ENCODE peak calls at places on chromosome 21, in four cellular contexts. K, B, R and A are unnamed samples. For H3K4me1, the result is how much of the 10 kb centered on the place peaks cover.

GRCh38 chr21:29018540-29018939 is 609 bp downstream of the RWDD2B start:
- DNase-seq in B (no peak), R (no peak), K (no peak), A (no peak)

GRCh38 chr21:45767071-45768006 is 123.8 kb downstream of the PCBP3 start:
- DNase-seq in R (no peak), B (no peak), K (no peak), A (no peak)

GRCh38 chr21:25457411-25457810 is 149.9 kb downstream of the MRPL39 start:
- DNase-seq in R (peak), K (no peak), B (no peak), A (peak)

GRCh38 chr21:29849735-29850176 is 90.0 kb downstream of the GRIK1 start:
- DNase-seq in B (no peak), K (no peak), R (peak), A (no peak)

GRCh38 chr21:25214676-25215075 is 392.6 kb downstream of the MRPL39 start:
- DNase-seq in R (no peak), B (no peak), K (no peak), A (no peak)

GRCh38 chr21:45592626-45593134 is 50.4 kb upstream of the SLC19A1 start:
- DNase-seq in R (no peak), K (no peak), B (no peak), A (no peak)

GRCh38 chr21:29302340-29302991 is 3.7 kb downstream of the BACH1 start:
- DNase-seq in R (peak), K (no peak), B (no peak), A (no peak)

GRCh38 chr21:45405819-45406762 is 1.1 kb downstream of the COL18A1 start:
- DNase-seq in K (no peak), R (peak), B (no peak), A (peak)

GRCh38 chr21:45301521-45302081 is 13.9 kb upstream of the POFUT2 start:
- DNase-seq in K (no peak), R (no peak), B (no peak), A (no peak)

GRCh38 chr21:32994305-32994704 is 31.4 kb upstream of the OLIG2 start:
- DNase-seq in R (no peak), K (no peak), B (no peak), A (peak)

GRCh38 chr21:45289134-45289533 is 1.4 kb upstream of the POFUT2 start:
- DNase-seq in B (no peak), R (no peak), K (no peak), A (no peak)

GRCh38 chr21:26385721-26386120 is 187.4 kb downstream of the CYYR1 start:
- DNase-seq in B (no peak), K (no peak), R (peak), A (no peak)

GRCh38 chr21:44871576-44872265 is 1.8 kb downstream of the PTTG1IP start:
- DNase-seq in B (peak), R (peak), K (no peak), A (peak)

GRCh38 chr21:35138665-35139381 is 89.7 kb upstream of the RUNX1 start:
- DNase-seq in R (peak), B (no peak), K (peak), A (peak)

GRCh38 chr21:45844181-45844580 is 137.4 kb upstream of the COL6A1 start:
- DNase-seq in R (no peak), B (no peak), K (no peak), A (no peak)

GRCh38 chr21:44758781-44759627 is 42.6 kb downstream of the UBE2G2 start:
- DNase-seq in K (no peak), B (no peak), R (no peak), A (no peak)

GRCh38 chr21:25638634-25639166 is 358 bp upstream of the JAM2 start:
- DNase-seq in R (no peak), K (no peak), B (no peak), A (no peak)

GRCh38 chr21:23131177-23131576 is 2133.0 kb downstream of the NCAM2 start:
- DNase-seq in R (no peak), B (no peak), K (no peak), A (no peak)

GRCh38 chr21:46569071-46569470 is 35.8 kb downstream of the S100B start:
- DNase-seq in B (no peak), R (peak), K (no peak), A (no peak)

GRCh38 chr21:32710987-32711386 is 16.8 kb downstream of the SYNJ1 start:
- DNase-seq in K (no peak), R (no peak), B (no peak), A (no peak)

GRCh38 chr21:45550552-45551210 is 8.4 kb upstream of the SLC19A1 start:
- DNase-seq in B (no peak), R (no peak), K (no peak), A (no peak)

GRCh38 chr21:29172282-29172681 is 41.8 kb downstream of the MAP3K7CL start:
- DNase-seq in R (no peak), K (no peak), B (no peak), A (no peak)

GRCh38 chr21:17548262-17548661 is 35.4 kb downstream of the CXADR start:
- DNase-seq in R (no peak), K (no peak), B (no peak), A (no peak)

GRCh38 chr21:45074048-45074817 is at the start of gene ADARB1:
- DNase-seq in K (no peak), B (peak), R (peak), A (peak)

GRCh38 chr21:29394051-29394450 is 95.3 kb downstream of the BACH1 start:
- DNase-seq in R (peak), B (no peak), K (no peak), A (no peak)

GRCh38 chr21:44709426-44710293 is 1.7 kb downstream of the TSPEAR start:
- DNase-seq in R (peak), K (no peak), B (no peak), A (peak)

GRCh38 chr21:14693997-14694396 is 147.9 kb upstream of the SAMSN1 start:
- DNase-seq in R (no peak), B (no peak), K (no peak), A (no peak)

GRCh38 chr21:22536511-22536910 is 1538.3 kb downstream of the NCAM2 start:
- DNase-seq in R (no peak), B (no peak), K (no peak), A (peak)

GRCh38 chr21:46454142-46454541 is 4.5 kb upstream of the DIP2A start:
- DNase-seq in K (no peak), R (no peak), B (no peak), A (no peak)

GRCh38 chr21:45870421-45870820 is 111.1 kb upstream of the COL6A1 start:
- DNase-seq in B (no peak), R (no peak), K (no peak), A (no peak)

GRCh38 chr21:45937721-45938452 is 43.7 kb upstream of the COL6A1 start:
- DNase-seq in K (no peak), R (no peak), B (no peak), A (no peak)

GRCh38 chr21:45538381-45539045 is 3.7 kb downstream of the SLC19A1 start:
- DNase-seq in R (no peak), K (no peak), B (peak), A (no peak)

GRCh38 chr21:30255679-30256078 is 27.1 kb downstream of the KRTAP24-1 start:
- DNase-seq in R (no peak), B (no peak), K (no peak), A (no peak)

GRCh38 chr21:45528028-45528705 is 14.1 kb downstream of the SLC19A1 start:
- DNase-seq in B (no peak), K (no peak), R (no peak), A (no peak)

GRCh38 chr21:17671733-17672132 is 59.0 kb upstream of the BTG3 start:
- DNase-seq in R (no peak), K (no peak), B (no peak), A (no peak)

GRCh38 chr21:26199471-26199870 is 28.9 kb upstream of the APP start:
- DNase-seq in K (no peak), R (peak), B (no peak), A (peak)

GRCh38 chr21:45380566-45380965 is 24.4 kb upstream of the COL18A1 start:
- DNase-seq in B (peak), K (no peak), R (no peak), A (no peak)

GRCh38 chr21:15732996-15733329 is 3.2 kb downstream of the USP25 start:
- DNase-seq in R (no peak), K (no peak), B (no peak), A (no peak)
- H3K4me1 ChIP-seq in R (under half), K (under half), B (under half), A (under half)

GRCh38 chr21:41564871-41565281 is 56.9 kb upstream of the TMPRSS2 start:
- DNase-seq in K (no peak), B (no peak), R (peak), A (no peak)
- H3K27ac ChIP-seq in K (no peak), B (no peak), R (no peak), A (no peak)

DNA sequence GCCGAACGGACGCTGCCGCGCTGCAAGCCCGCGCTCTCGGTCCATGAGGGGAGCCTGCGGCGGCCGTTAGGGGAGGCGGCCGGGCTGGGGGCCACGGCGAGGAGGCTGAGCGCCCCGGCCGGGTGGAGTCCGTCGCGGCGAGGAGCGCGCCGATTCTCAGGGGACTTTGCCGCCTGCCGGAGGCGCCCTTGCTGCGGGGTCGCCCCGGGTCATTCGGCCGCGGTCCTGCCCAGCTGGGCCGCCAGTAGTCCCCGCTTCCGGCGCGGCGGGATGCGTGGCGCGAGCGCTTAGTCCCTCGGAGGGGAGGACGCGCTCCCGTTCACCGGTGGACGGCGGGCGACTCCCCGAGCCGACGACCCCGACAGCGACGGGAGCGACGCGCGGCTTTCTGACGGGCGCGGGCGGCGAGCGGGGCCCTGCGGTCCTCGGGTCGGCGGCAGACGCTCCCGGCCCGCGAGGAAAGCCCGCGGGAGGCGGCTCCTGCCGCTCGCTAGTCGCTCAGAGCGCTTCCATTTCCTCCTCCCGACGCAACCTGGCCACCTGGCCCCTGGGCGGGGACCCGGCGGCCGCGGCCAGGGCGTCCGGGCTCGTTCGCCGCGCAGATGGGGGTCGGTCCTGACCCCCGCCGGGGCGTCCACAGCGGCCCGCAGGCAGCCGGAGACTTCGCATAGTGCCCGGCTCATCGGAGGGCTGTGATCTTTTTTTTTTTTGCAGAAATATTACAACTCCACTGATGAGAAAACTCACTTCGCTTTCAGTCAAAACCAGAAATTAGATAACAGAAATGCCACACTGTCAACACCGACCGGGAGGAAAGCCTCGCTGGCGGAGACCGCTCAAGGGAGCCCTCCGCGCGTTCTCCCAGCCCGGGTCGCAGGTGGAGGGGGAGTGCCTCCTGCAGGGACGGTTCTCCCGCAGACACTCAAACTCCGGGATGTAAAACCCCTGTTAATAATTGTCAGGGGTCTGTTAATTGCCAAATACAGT is 640 bp upstream of the ZBTB21 start:
- DNase-seq in B (no peak), R (peak), K (no peak), A (no peak)
- TF ChIP-seq CTCF in B (no peak), R (peak), K (no peak), A (peak)

GRCh38 chr21:38979271-38980196 is 173.8 kb downstream of the ETS2 start:
- DNase-seq in K (no peak), R (peak), B (peak), A (no peak)
- H3K4me1 ChIP-seq in K (under half), R (under half), B (under half), A (under half)

DNA sequence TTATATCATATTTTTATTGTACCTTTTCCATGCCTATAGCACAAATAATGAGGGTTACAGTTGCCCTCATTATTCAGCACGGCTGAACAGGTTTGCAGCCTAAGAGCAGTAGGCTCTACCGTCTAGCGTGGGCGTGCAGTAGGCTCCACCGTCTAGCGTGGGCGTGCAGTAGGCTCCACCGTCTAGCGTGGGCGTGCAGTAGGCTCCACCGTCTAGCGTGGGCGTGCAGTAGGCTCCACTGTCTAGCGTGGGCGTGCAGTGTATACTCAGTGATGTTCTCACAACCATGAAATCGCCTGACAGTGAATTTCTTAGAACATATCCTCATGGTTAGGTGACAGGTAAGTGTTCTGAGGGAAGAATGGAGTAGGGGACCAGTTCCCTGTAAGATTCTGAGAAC is 84.9 kb downstream of the DYRK1A start:
- DNase-seq in R (no peak), B (no peak), K (no peak), A (no peak)
- H3K27ac ChIP-seq in R (no peak), B (no peak), K (no peak), A (no peak)

DNA sequence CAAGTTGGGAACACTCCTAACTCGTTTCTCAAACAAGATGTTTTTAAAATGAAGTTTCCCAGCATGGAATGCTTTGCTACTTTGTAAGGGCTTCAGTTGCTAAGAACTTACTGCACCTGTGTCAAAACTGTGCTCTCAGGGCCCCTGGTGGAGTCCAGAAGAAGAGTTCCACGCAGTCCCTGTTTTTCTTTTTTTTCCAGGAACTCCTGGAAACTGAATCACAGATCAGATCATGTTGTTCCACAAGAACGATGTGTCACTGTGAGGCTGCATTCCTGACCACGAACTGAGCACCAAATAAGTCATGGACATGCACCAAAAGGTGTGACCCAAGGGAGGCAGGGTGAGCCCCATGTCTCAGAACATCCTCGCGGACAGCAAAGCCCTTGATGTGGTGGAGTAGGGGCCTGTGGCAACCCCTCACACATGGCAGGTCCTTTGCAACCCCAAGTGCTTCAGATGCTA is 257.2 kb downstream of the KCNJ6 start:
- DNase-seq in B (peak), R (peak), K (no peak), A (peak)
- TF ChIP-seq CTCF in B (peak), R (peak), K (peak), A (peak)

GRCh38 chr21:38955495-38955894 is 149.8 kb downstream of the ETS2 start:
- DNase-seq in B (no peak), K (no peak), R (peak), A (peak)
- H3K4me1 ChIP-seq in B (under half), K (under half), R (under half), A (under half)

GRCh38 chr21:43645414-43645891 is 13.8 kb downstream of the HSF2BP start:
- DNase-seq in B (peak), R (peak), K (no peak), A (peak)
- H3K27ac ChIP-seq in B (peak), R (peak), K (no peak), A (peak)

GRCh38 chr21:31618696-31619430 is 40.6 kb upstream of the SOD1 start:
- DNase-seq in B (no peak), K (no peak), R (peak), A (no peak)

GRCh38 chr21:31624961-31625491 is 34.5 kb upstream of the SOD1 start:
- DNase-seq in B (no peak), K (no peak), R (no peak), A (no peak)

GRCh38 chr21:31624181-31624580 is 35.3 kb upstream of the SOD1 start:
- DNase-seq in B (no peak), R (no peak), K (no peak), A (no peak)

GRCh38 chr21:31622397-31622796 is 37.1 kb upstream of the SOD1 start:
- DNase-seq in R (no peak), K (no peak), B (no peak), A (no peak)

GRCh38 chr21:31623664-31624063 is 35.8 kb upstream of the SOD1 start:
- DNase-seq in B (no peak), R (no peak), K (no peak), A (no peak)
- TF ChIP-seq CTCF in B (no peak), R (peak), K (peak), A (peak)

GRCh38 chr21:34017127-34017961 is 56.0 kb upstream of the MRPS6 start:
- DNase-seq in K (no peak), R (no peak), B (no peak), A (no peak)

GRCh38 chr21:34019402-34019801 is 54.0 kb upstream of the MRPS6 start:
- DNase-seq in R (no peak), B (no peak), K (no peak), A (no peak)

GRCh38 chr21:34018185-34018584 is 55.2 kb upstream of the MRPS6 start:
- DNase-seq in B (no peak), R (no peak), K (no peak), A (no peak)

GRCh38 chr21:34020005-34020847 is 53.2 kb upstream of the MRPS6 start:
- DNase-seq in R (no peak), B (no peak), K (no peak), A (peak)

DNA sequence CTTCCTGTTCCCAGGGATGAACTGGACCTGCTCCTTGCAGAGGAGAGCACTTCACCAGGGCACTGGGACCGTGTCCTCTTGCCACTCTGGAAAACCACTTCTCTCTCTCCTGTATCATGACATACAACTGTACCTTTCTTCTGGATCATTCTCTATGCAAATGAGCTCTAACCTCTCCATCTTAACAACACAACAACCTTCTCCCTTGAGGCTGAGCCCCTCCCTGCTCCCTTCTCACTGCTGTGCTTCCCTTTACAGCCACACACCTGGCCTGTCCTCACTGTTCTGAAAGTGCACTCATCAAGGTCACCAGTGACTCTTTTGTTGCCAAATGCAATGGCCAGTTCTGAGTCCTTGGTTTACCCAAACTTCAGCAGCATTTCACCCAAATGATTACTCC is 54.5 kb upstream of the MRPS6 start:
- DNase-seq in B (no peak), R (no peak), K (no peak), A (no peak)
- H3K4me1 ChIP-seq in B (under half), R (under half), K (under half), A (under half)